ENCODE peak calls at places on chromosomes 12 and 14, in nine cellular contexts. One of them, this sample, is unnamed.

GRCh38 chr14:74596747-74597456 is 15.1 kb downstream of the LTBP2 start:
- DNase-seq in neural progenitor cell: no peak
- DNase-seq in activated B cell treated with CpG ODN at 0.5 μM for 24 hours: no peak
- DNase-seq in fibroblast of the aortic adventitia: peak
- DNase-seq in RWPE1: no peak
- DNase-seq in AG04450: peak
- DNase-seq in tibial artery: no peak
- DNase-seq in WTC11: no peak
- DNase-seq in esophagus squamous epithelium: no peak
- DNase-seq in this sample: no peak

GRCh38 chr12:43869184-43869583 is 33.3 kb downstream of the TMEM117 start:
- DNase-seq in fibroblast of the aortic adventitia: no peak
- DNase-seq in WTC11: no peak
- DNase-seq in AG04450: no peak
- DNase-seq in RWPE1: no peak
- DNase-seq in neural progenitor cell: no peak
- DNase-seq in activated B cell treated with CpG ODN at 0.5 μM for 24 hours: no peak
- DNase-seq in tibial artery: no peak
- DNase-seq in esophagus squamous epithelium: no peak
- DNase-seq in this sample: no peak

GRCh38 chr12:24530689-24531088 is 418.2 kb downstream of the BCAT1 start:
- DNase-seq in activated B cell treated with CpG ODN at 0.5 μM for 24 hours: no peak
- DNase-seq in AG04450: no peak
- DNase-seq in esophagus squamous epithelium: no peak
- DNase-seq in RWPE1: no peak
- DNase-seq in tibial artery: no peak
- DNase-seq in neural progenitor cell: no peak
- DNase-seq in fibroblast of the aortic adventitia: no peak
- DNase-seq in WTC11: no peak
- DNase-seq in this sample: no peak

GRCh38 chr12:63041601-63042000 is 106.7 kb upstream of the PPM1H start:
- DNase-seq in AG04450: no peak
- DNase-seq in fibroblast of the aortic adventitia: no peak
- DNase-seq in esophagus squamous epithelium: no peak
- DNase-seq in RWPE1: no peak
- DNase-seq in neural progenitor cell: no peak
- DNase-seq in activated B cell treated with CpG ODN at 0.5 μM for 24 hours: no peak
- DNase-seq in WTC11: no peak
- DNase-seq in tibial artery: no peak
- DNase-seq in this sample: no peak

GRCh38 chr12:24739094-24739779 is 209.7 kb downstream of the BCAT1 start:
- DNase-seq in tibial artery: no peak
- DNase-seq in neural progenitor cell: no peak
- DNase-seq in activated B cell treated with CpG ODN at 0.5 μM for 24 hours: no peak
- DNase-seq in AG04450: no peak
- DNase-seq in WTC11: no peak
- DNase-seq in esophagus squamous epithelium: no peak
- DNase-seq in RWPE1: no peak
- DNase-seq in fibroblast of the aortic adventitia: peak
- DNase-seq in this sample: no peak

GRCh38 chr14:71692496-71692895 is 239.7 kb upstream of the RGS6 start:
- DNase-seq in tibial artery: no peak
- DNase-seq in esophagus squamous epithelium: no peak
- DNase-seq in neural progenitor cell: no peak
- DNase-seq in fibroblast of the aortic adventitia: peak
- DNase-seq in AG04450: no peak
- DNase-seq in RWPE1: no peak
- DNase-seq in WTC11: no peak
- DNase-seq in activated B cell treated with CpG ODN at 0.5 μM for 24 hours: no peak
- DNase-seq in this sample: no peak

GRCh38 chr12:124423683-124424515 is 129.0 kb downstream of the RFLNA start:
- DNase-seq in neural progenitor cell: no peak
- DNase-seq in activated B cell treated with CpG ODN at 0.5 μM for 24 hours: no peak
- DNase-seq in tibial artery: no peak
- DNase-seq in WTC11: no peak
- DNase-seq in AG04450: no peak
- DNase-seq in fibroblast of the aortic adventitia: no peak
- DNase-seq in RWPE1: no peak
- DNase-seq in esophagus squamous epithelium: no peak
- DNase-seq in this sample: no peak

GRCh38 chr12:6765048-6765633 is 1.0 kb upstream of the PTMS start:
- DNase-seq in esophagus squamous epithelium: no peak
- DNase-seq in WTC11: no peak
- DNase-seq in activated B cell treated with CpG ODN at 0.5 μM for 24 hours: no peak
- DNase-seq in tibial artery: no peak
- DNase-seq in fibroblast of the aortic adventitia: no peak
- DNase-seq in RWPE1: no peak
- DNase-seq in neural progenitor cell: peak
- DNase-seq in AG04450: no peak
- DNase-seq in this sample: peak

GRCh38 chr12:89227774-89228173 is 124.5 kb downstream of the DUSP6 start:
- DNase-seq in AG04450: no peak
- DNase-seq in tibial artery: no peak
- DNase-seq in RWPE1: no peak
- DNase-seq in neural progenitor cell: no peak
- DNase-seq in esophagus squamous epithelium: no peak
- DNase-seq in activated B cell treated with CpG ODN at 0.5 μM for 24 hours: no peak
- DNase-seq in fibroblast of the aortic adventitia: no peak
- DNase-seq in WTC11: no peak
- DNase-seq in this sample: no peak

GRCh38 chr12:100266802-100267602 is at the start of the genes DEPDC4 and SCYL2:
- DNase-seq in esophagus squamous epithelium: peak
- DNase-seq in activated B cell treated with CpG ODN at 0.5 μM for 24 hours: peak
- DNase-seq in RWPE1: peak
- DNase-seq in fibroblast of the aortic adventitia: peak
- DNase-seq in WTC11: peak
- DNase-seq in AG04450: peak
- DNase-seq in neural progenitor cell: peak
- DNase-seq in tibial artery: peak
- DNase-seq in this sample: peak
- TF ChIP-seq CTCF in esophagus squamous epithelium: no peak
- TF ChIP-seq CTCF in activated B cell treated with CpG ODN at 0.5 μM for 24 hours: no peak
- TF ChIP-seq CTCF in RWPE1: no peak
- TF ChIP-seq CTCF in fibroblast of the aortic adventitia: peak
- TF ChIP-seq CTCF in WTC11: no peak
- TF ChIP-seq CTCF in AG04450: no peak
- TF ChIP-seq CTCF in neural progenitor cell: peak
- TF ChIP-seq CTCF in tibial artery: no peak
- TF ChIP-seq CTCF in this sample: no peak

DNA sequence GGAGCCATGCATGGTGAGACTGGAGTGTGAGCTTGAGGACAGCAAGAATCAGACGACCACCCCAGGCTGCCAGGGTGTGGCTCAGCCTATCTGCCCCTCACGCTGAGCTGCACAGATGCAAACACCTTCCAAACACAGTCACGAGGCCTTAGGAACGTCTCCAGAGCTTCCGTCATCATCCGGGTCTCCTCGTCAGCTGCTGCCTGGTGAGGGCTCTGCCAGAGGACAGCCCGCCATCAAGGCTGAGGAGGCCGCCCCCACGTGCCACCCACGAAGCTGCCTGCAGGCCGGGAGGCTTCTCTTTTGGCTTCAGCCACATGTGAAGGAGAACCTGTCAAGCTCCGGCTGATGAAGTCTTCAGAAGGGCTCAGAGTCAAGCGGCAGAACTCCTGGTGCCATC is 13.4 kb downstream of the DDX51 start:
- DNase-seq in neural progenitor cell: no peak
- DNase-seq in activated B cell treated with CpG ODN at 0.5 μM for 24 hours: no peak
- DNase-seq in WTC11: no peak
- DNase-seq in fibroblast of the aortic adventitia: no peak
- DNase-seq in RWPE1: no peak
- DNase-seq in esophagus squamous epithelium: no peak
- DNase-seq in AG04450: no peak
- DNase-seq in tibial artery: no peak
- DNase-seq in this sample: no peak
- TF ChIP-seq CTCF in neural progenitor cell: no peak
- TF ChIP-seq CTCF in activated B cell treated with CpG ODN at 0.5 μM for 24 hours: no peak
- TF ChIP-seq CTCF in WTC11: no peak
- TF ChIP-seq CTCF in fibroblast of the aortic adventitia: no peak
- TF ChIP-seq CTCF in RWPE1: no peak
- TF ChIP-seq CTCF in esophagus squamous epithelium: no peak
- TF ChIP-seq CTCF in AG04450: no peak
- TF ChIP-seq CTCF in tibial artery: no peak
- TF ChIP-seq CTCF in this sample: no peak

GRCh38 chr12:12810507-12811143 is 2.5 kb upstream of the DDX47 start:
- DNase-seq in esophagus squamous epithelium: no peak
- DNase-seq in AG04450: no peak
- DNase-seq in activated B cell treated with CpG ODN at 0.5 μM for 24 hours: no peak
- DNase-seq in neural progenitor cell: no peak
- DNase-seq in tibial artery: no peak
- DNase-seq in fibroblast of the aortic adventitia: no peak
- DNase-seq in WTC11: no peak
- DNase-seq in RWPE1: no peak
- DNase-seq in this sample: no peak

GRCh38 chr12:12812163-12812562 is 983 bp upstream of the DDX47 start:
- DNase-seq in WTC11: no peak
- DNase-seq in RWPE1: no peak
- DNase-seq in esophagus squamous epithelium: no peak
- DNase-seq in neural progenitor cell: no peak
- DNase-seq in AG04450: no peak
- DNase-seq in tibial artery: no peak
- DNase-seq in activated B cell treated with CpG ODN at 0.5 μM for 24 hours: no peak
- DNase-seq in fibroblast of the aortic adventitia: no peak
- DNase-seq in this sample: no peak

GRCh38 chr12:12813120-12814101 is at the start of gene DDX47:
- DNase-seq in esophagus squamous epithelium: peak
- DNase-seq in tibial artery: peak
- DNase-seq in WTC11: peak
- DNase-seq in neural progenitor cell: peak
- DNase-seq in RWPE1: peak
- DNase-seq in fibroblast of the aortic adventitia: peak
- DNase-seq in AG04450: peak
- DNase-seq in activated B cell treated with CpG ODN at 0.5 μM for 24 hours: peak
- DNase-seq in this sample: peak

GRCh38 chr12:12811343-12811742 is 1.8 kb upstream of the DDX47 start:
- DNase-seq in neural progenitor cell: no peak
- DNase-seq in activated B cell treated with CpG ODN at 0.5 μM for 24 hours: no peak
- DNase-seq in esophagus squamous epithelium: no peak
- DNase-seq in RWPE1: no peak
- DNase-seq in fibroblast of the aortic adventitia: no peak
- DNase-seq in AG04450: no peak
- DNase-seq in WTC11: no peak
- DNase-seq in tibial artery: no peak
- DNase-seq in this sample: no peak

GRCh38 chr12:12812605-12813119 is 484 bp upstream of the DDX47 start:
- DNase-seq in AG04450: no peak
- DNase-seq in activated B cell treated with CpG ODN at 0.5 μM for 24 hours: no peak
- DNase-seq in WTC11: no peak
- DNase-seq in fibroblast of the aortic adventitia: no peak
- DNase-seq in tibial artery: no peak
- DNase-seq in RWPE1: no peak
- DNase-seq in neural progenitor cell: no peak
- DNase-seq in esophagus squamous epithelium: no peak
- DNase-seq in this sample: no peak
- TF ChIP-seq CTCF in AG04450: no peak
- TF ChIP-seq CTCF in activated B cell treated with CpG ODN at 0.5 μM for 24 hours: no peak
- TF ChIP-seq CTCF in WTC11: no peak
- TF ChIP-seq CTCF in fibroblast of the aortic adventitia: no peak
- TF ChIP-seq CTCF in tibial artery: no peak
- TF ChIP-seq CTCF in RWPE1: no peak
- TF ChIP-seq CTCF in neural progenitor cell: no peak
- TF ChIP-seq CTCF in esophagus squamous epithelium: no peak
- TF ChIP-seq CTCF in this sample: no peak

GRCh38 chr14:94143239-94143638 is 13.8 kb upstream of the IFI27L2 start:
- DNase-seq in RWPE1: no peak
- DNase-seq in activated B cell treated with CpG ODN at 0.5 μM for 24 hours: no peak
- DNase-seq in WTC11: peak
- DNase-seq in esophagus squamous epithelium: no peak
- DNase-seq in neural progenitor cell: peak
- DNase-seq in AG04450: no peak
- DNase-seq in fibroblast of the aortic adventitia: no peak
- DNase-seq in tibial artery: no peak
- DNase-seq in this sample: no peak
- TF ChIP-seq CTCF in RWPE1: no peak
- TF ChIP-seq CTCF in activated B cell treated with CpG ODN at 0.5 μM for 24 hours: no peak
- TF ChIP-seq CTCF in WTC11: peak
- TF ChIP-seq CTCF in esophagus squamous epithelium: no peak
- TF ChIP-seq CTCF in neural progenitor cell: peak
- TF ChIP-seq CTCF in AG04450: peak
- TF ChIP-seq CTCF in fibroblast of the aortic adventitia: peak
- TF ChIP-seq CTCF in tibial artery: no peak
- TF ChIP-seq CTCF in this sample: peak

DNA sequence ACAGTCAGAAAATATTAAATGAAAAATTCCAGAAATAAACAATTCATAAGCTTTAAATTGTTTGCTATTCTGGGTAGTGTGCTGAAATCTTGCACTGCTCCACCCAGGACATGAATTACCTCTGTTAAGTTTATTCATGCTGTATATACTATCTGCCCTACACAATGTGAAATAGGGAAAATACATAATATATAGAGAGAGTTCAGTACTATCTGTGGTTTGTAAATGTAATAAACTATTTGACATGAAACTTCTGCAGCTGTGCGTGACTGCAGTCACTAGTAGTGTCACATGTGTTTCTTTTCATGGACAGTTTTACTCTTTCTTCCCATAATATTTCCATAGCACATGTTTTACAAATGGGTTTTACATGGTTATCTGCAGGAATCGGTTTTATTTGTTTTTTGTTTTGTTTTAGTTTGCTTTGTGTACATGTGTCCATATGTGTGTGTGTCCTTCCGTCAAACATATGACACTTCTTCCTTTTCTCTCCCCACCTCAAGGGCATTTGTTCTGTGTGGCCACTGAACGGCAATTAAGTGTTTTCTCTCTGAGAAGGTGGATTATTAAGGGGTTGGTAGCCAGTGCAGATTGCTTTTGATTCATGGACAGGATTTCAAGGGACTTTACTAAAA is 1644.1 kb upstream of the FLRT2 start:
- DNase-seq in activated B cell treated with CpG ODN at 0.5 μM for 24 hours: no peak
- DNase-seq in neural progenitor cell: no peak
- DNase-seq in tibial artery: no peak
- DNase-seq in esophagus squamous epithelium: no peak
- DNase-seq in fibroblast of the aortic adventitia: no peak
- DNase-seq in AG04450: no peak
- DNase-seq in WTC11: no peak
- DNase-seq in RWPE1: no peak
- DNase-seq in this sample: no peak
- TF ChIP-seq CTCF in activated B cell treated with CpG ODN at 0.5 μM for 24 hours: no peak
- TF ChIP-seq CTCF in neural progenitor cell: no peak
- TF ChIP-seq CTCF in tibial artery: no peak
- TF ChIP-seq CTCF in esophagus squamous epithelium: no peak
- TF ChIP-seq CTCF in fibroblast of the aortic adventitia: no peak
- TF ChIP-seq CTCF in AG04450: no peak
- TF ChIP-seq CTCF in WTC11: no peak
- TF ChIP-seq CTCF in RWPE1: no peak
- TF ChIP-seq CTCF in this sample: no peak

GRCh38 chr14:85165091-85165490 is 364.9 kb upstream of the FLRT2 start:
- DNase-seq in WTC11: no peak
- DNase-seq in fibroblast of the aortic adventitia: no peak
- DNase-seq in activated B cell treated with CpG ODN at 0.5 μM for 24 hours: no peak
- DNase-seq in RWPE1: no peak
- DNase-seq in AG04450: no peak
- DNase-seq in neural progenitor cell: no peak
- DNase-seq in esophagus squamous epithelium: no peak
- DNase-seq in tibial artery: no peak
- DNase-seq in this sample: no peak

GRCh38 chr14:85154714-85155113 is 375.2 kb upstream of the FLRT2 start:
- DNase-seq in neural progenitor cell: no peak
- DNase-seq in WTC11: no peak
- DNase-seq in fibroblast of the aortic adventitia: no peak
- DNase-seq in RWPE1: no peak
- DNase-seq in AG04450: no peak
- DNase-seq in activated B cell treated with CpG ODN at 0.5 μM for 24 hours: no peak
- DNase-seq in esophagus squamous epithelium: no peak
- DNase-seq in tibial artery: no peak
- DNase-seq in this sample: no peak

GRCh38 chr14:85156319-85156718 is 373.6 kb upstream of the FLRT2 start:
- DNase-seq in RWPE1: no peak
- DNase-seq in esophagus squamous epithelium: no peak
- DNase-seq in fibroblast of the aortic adventitia: no peak
- DNase-seq in tibial artery: no peak
- DNase-seq in neural progenitor cell: no peak
- DNase-seq in activated B cell treated with CpG ODN at 0.5 μM for 24 hours: no peak
- DNase-seq in AG04450: no peak
- DNase-seq in WTC11: no peak
- DNase-seq in this sample: no peak

GRCh38 chr14:85159726-85160125 is 370.2 kb upstream of the FLRT2 start:
- DNase-seq in fibroblast of the aortic adventitia: no peak
- DNase-seq in neural progenitor cell: no peak
- DNase-seq in tibial artery: no peak
- DNase-seq in esophagus squamous epithelium: no peak
- DNase-seq in RWPE1: no peak
- DNase-seq in WTC11: no peak
- DNase-seq in activated B cell treated with CpG ODN at 0.5 μM for 24 hours: no peak
- DNase-seq in AG04450: no peak
- DNase-seq in this sample: no peak
- TF ChIP-seq CTCF in fibroblast of the aortic adventitia: no peak
- TF ChIP-seq CTCF in neural progenitor cell: no peak
- TF ChIP-seq CTCF in tibial artery: no peak
- TF ChIP-seq CTCF in esophagus squamous epithelium: no peak
- TF ChIP-seq CTCF in RWPE1: no peak
- TF ChIP-seq CTCF in WTC11: no peak
- TF ChIP-seq CTCF in activated B cell treated with CpG ODN at 0.5 μM for 24 hours: no peak
- TF ChIP-seq CTCF in AG04450: no peak
- TF ChIP-seq CTCF in this sample: no peak

This sample was measured in D721Med.